ENCODE peak calls at places on chromosomes 1 and 21, in ten cellular contexts. One of them, this sample, is unnamed.

GRCh38 chr1:201217851-201218250 is 27.2 kb downstream of the IGFN1 start:
- DNase-seq in epithelial cell of esophagus: no peak
- DNase-seq in endodermal cell: peak; percentile 30
- DNase-seq in esophagus squamous epithelium: no peak
- DNase-seq in left ventricle myocardium inferior: no peak
- DNase-seq in psoas muscle: no peak
- DNase-seq in MM.1S: no peak
- DNase-seq in endothelial cell: no peak
- DNase-seq in A549: no peak
- DNase-seq in activated B cell treated with CpG ODN at 0.5 μM for 24 hours: no peak
- DNase-seq in this sample: no peak

GRCh38 chr1:245585252-245585959 is 430.6 kb downstream of the KIF26B start:
- DNase-seq in left ventricle myocardium inferior: no peak
- DNase-seq in activated B cell treated with CpG ODN at 0.5 μM for 24 hours: no peak
- DNase-seq in endodermal cell: no peak
- DNase-seq in esophagus squamous epithelium: no peak
- DNase-seq in endothelial cell: no peak
- DNase-seq in epithelial cell of esophagus: peak; percentile 9
- DNase-seq in MM.1S: no peak
- DNase-seq in psoas muscle: no peak
- DNase-seq in A549: peak; percentile 62
- DNase-seq in this sample: no peak

GRCh38 chr1:19081218-19081893 is 124.9 kb upstream of the IFFO2 start:
- DNase-seq in psoas muscle: peak; percentile 50
- DNase-seq in left ventricle myocardium inferior: no peak
- DNase-seq in endothelial cell: no peak
- DNase-seq in activated B cell treated with CpG ODN at 0.5 μM for 24 hours: no peak
- DNase-seq in esophagus squamous epithelium: no peak
- DNase-seq in MM.1S: no peak
- DNase-seq in A549: peak; percentile 69
- DNase-seq in endodermal cell: no peak
- DNase-seq in epithelial cell of esophagus: peak; percentile 53
- DNase-seq in this sample: peak; percentile 74

GRCh38 chr21:39579734-39580332 is 32.9 kb upstream of the B3GALT5 start:
- DNase-seq in A549: no peak
- DNase-seq in esophagus squamous epithelium: no peak
- DNase-seq in endothelial cell: no peak
- DNase-seq in epithelial cell of esophagus: no peak
- DNase-seq in psoas muscle: no peak
- DNase-seq in left ventricle myocardium inferior: no peak
- DNase-seq in MM.1S: no peak
- DNase-seq in activated B cell treated with CpG ODN at 0.5 μM for 24 hours: no peak
- DNase-seq in endodermal cell: no peak
- DNase-seq in this sample: no peak

GRCh38 chr1:112954945-112955677 is 885 bp downstream of the SLC16A1 start:
- DNase-seq in endothelial cell: peak; percentile 51
- DNase-seq in psoas muscle: peak; percentile 63
- DNase-seq in epithelial cell of esophagus: peak; percentile 75
- DNase-seq in A549: peak; percentile 66
- DNase-seq in esophagus squamous epithelium: no peak
- DNase-seq in MM.1S: peak; percentile 48
- DNase-seq in left ventricle myocardium inferior: peak; percentile 55
- DNase-seq in activated B cell treated with CpG ODN at 0.5 μM for 24 hours: no peak
- DNase-seq in endodermal cell: peak; percentile 92
- DNase-seq in this sample: peak; percentile 43

GRCh38 chr1:225509376-225509707 is 81.5 kb upstream of the LBR start:
- DNase-seq in psoas muscle: no peak
- DNase-seq in MM.1S: no peak
- DNase-seq in endothelial cell: no peak
- DNase-seq in A549: no peak
- DNase-seq in esophagus squamous epithelium: no peak
- DNase-seq in activated B cell treated with CpG ODN at 0.5 μM for 24 hours: no peak
- DNase-seq in left ventricle myocardium inferior: no peak
- DNase-seq in epithelial cell of esophagus: peak; percentile 9
- DNase-seq in endodermal cell: no peak
- DNase-seq in this sample: no peak

GRCh38 chr1:85047144-85047471 is 1.2 kb downstream of the MCOLN3 start:
- DNase-seq in A549: no peak
- DNase-seq in activated B cell treated with CpG ODN at 0.5 μM for 24 hours: no peak
- DNase-seq in epithelial cell of esophagus: no peak
- DNase-seq in esophagus squamous epithelium: no peak
- DNase-seq in left ventricle myocardium inferior: no peak
- DNase-seq in endothelial cell: no peak
- DNase-seq in MM.1S: no peak
- DNase-seq in psoas muscle: no peak
- DNase-seq in endodermal cell: no peak
- DNase-seq in this sample: no peak

GRCh38 chr1:117033149-117033548 is 27.0 kb upstream of the TTF2 start:
- DNase-seq in A549: no peak
- DNase-seq in endodermal cell: no peak
- DNase-seq in psoas muscle: no peak
- DNase-seq in MM.1S: no peak
- DNase-seq in activated B cell treated with CpG ODN at 0.5 μM for 24 hours: no peak
- DNase-seq in left ventricle myocardium inferior: no peak
- DNase-seq in esophagus squamous epithelium: no peak
- DNase-seq in epithelial cell of esophagus: no peak
- DNase-seq in endothelial cell: no peak
- DNase-seq in this sample: no peak

GRCh38 chr1:160400284-160400645 is at the start of gene VANGL2:
- DNase-seq in A549: peak; percentile 69
- DNase-seq in endodermal cell: peak; percentile 96
- DNase-seq in endothelial cell: peak; percentile 95
- DNase-seq in activated B cell treated with CpG ODN at 0.5 μM for 24 hours: peak; percentile 74
- DNase-seq in psoas muscle: peak; percentile 75
- DNase-seq in left ventricle myocardium inferior: peak; percentile 83
- DNase-seq in esophagus squamous epithelium: no peak
- DNase-seq in MM.1S: peak; percentile 5
- DNase-seq in epithelial cell of esophagus: peak; percentile 73
- DNase-seq in this sample: no peak

GRCh38 chr1:207868252-207868768 is 42.6 kb downstream of the CD34 start:
- DNase-seq in endodermal cell: peak; percentile 63
- DNase-seq in activated B cell treated with CpG ODN at 0.5 μM for 24 hours: peak; percentile 26
- DNase-seq in epithelial cell of esophagus: no peak
- DNase-seq in MM.1S: peak; percentile 47
- DNase-seq in left ventricle myocardium inferior: peak; percentile 29
- DNase-seq in endothelial cell: no peak
- DNase-seq in esophagus squamous epithelium: no peak
- DNase-seq in A549: no peak
- DNase-seq in psoas muscle: no peak
- DNase-seq in this sample: no peak

GRCh38 chr1:184276416-184276815 is 110.4 kb upstream of the C1orf21 start:
- DNase-seq in esophagus squamous epithelium: no peak
- DNase-seq in psoas muscle: no peak
- DNase-seq in endodermal cell: no peak
- DNase-seq in activated B cell treated with CpG ODN at 0.5 μM for 24 hours: no peak
- DNase-seq in endothelial cell: no peak
- DNase-seq in epithelial cell of esophagus: no peak
- DNase-seq in left ventricle myocardium inferior: no peak
- DNase-seq in A549: no peak
- DNase-seq in MM.1S: no peak
- DNase-seq in this sample: no peak

GRCh38 chr21:36450511-36450910 is 29.4 kb downstream of the CLDN14 start:
- DNase-seq in activated B cell treated with CpG ODN at 0.5 μM for 24 hours: no peak
- DNase-seq in MM.1S: no peak
- DNase-seq in A549: no peak
- DNase-seq in esophagus squamous epithelium: no peak
- DNase-seq in left ventricle myocardium inferior: no peak
- DNase-seq in psoas muscle: no peak
- DNase-seq in endothelial cell: no peak
- DNase-seq in epithelial cell of esophagus: peak; percentile 30
- DNase-seq in endodermal cell: no peak
- DNase-seq in this sample: no peak

GRCh38 chr1:6490181-6491075 is 1.0 kb downstream of the PLEKHG5 start:
- DNase-seq in psoas muscle: peak; percentile 54
- DNase-seq in A549: peak; percentile 77
- DNase-seq in endodermal cell: peak; percentile 96
- DNase-seq in esophagus squamous epithelium: no peak
- DNase-seq in left ventricle myocardium inferior: peak; percentile 66
- DNase-seq in epithelial cell of esophagus: peak; percentile 89
- DNase-seq in endothelial cell: peak; percentile 68
- DNase-seq in MM.1S: peak; percentile 81
- DNase-seq in activated B cell treated with CpG ODN at 0.5 μM for 24 hours: peak; percentile 43
- DNase-seq in this sample: no peak
- TF ChIP-seq CTCF in psoas muscle: no peak
- TF ChIP-seq CTCF in A549: no peak
- TF ChIP-seq CTCF in endodermal cell: peak; percentile 43
- TF ChIP-seq CTCF in esophagus squamous epithelium: no peak
- TF ChIP-seq CTCF in left ventricle myocardium inferior: peak; percentile 5
- TF ChIP-seq CTCF in epithelial cell of esophagus: no peak
- TF ChIP-seq CTCF in endothelial cell: peak; percentile 25
- TF ChIP-seq CTCF in MM.1S: no peak
- TF ChIP-seq CTCF in activated B cell treated with CpG ODN at 0.5 μM for 24 hours: no peak
- TF ChIP-seq CTCF in this sample: peak; percentile 37

DNA sequence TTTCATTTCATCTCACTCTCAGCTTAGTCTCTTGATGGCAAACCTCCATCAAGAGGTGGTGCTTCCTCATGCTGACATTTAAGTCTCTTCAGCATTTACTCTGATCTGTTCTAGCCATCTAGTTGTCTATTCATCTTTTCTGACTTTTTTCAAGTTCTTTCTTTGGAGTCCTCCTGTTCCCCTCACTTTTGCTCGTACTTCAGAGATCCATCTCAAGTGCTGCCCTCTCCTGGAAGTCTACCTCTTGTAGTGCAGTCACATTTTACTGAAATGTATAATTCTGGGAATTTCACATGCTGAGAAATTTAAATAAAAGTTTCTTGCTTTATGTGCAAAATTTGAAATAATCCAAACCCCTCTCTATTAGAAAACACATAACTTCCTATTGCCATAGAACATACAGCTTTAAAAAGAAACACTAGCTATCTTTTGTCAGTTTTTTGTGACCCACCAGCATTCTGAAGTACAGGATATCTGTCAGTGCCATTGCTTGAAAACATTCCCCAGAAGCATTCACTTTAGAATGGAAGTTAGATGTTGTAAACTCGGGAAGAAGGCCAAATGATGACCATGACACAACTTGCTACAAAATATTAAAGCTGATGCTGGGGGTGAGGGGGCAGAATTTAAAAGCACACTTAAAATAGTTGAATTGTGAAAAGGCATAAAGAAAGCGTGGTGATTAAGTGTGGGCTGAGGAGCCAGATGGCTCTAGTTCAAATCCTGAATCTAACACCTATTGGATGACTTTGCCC is 21.9 kb downstream of the RLF start:
- DNase-seq in left ventricle myocardium inferior: no peak
- DNase-seq in MM.1S: no peak
- DNase-seq in esophagus squamous epithelium: no peak
- DNase-seq in endothelial cell: peak; percentile 37
- DNase-seq in activated B cell treated with CpG ODN at 0.5 μM for 24 hours: no peak
- DNase-seq in A549: peak; percentile 39
- DNase-seq in endodermal cell: peak; percentile 55
- DNase-seq in epithelial cell of esophagus: peak; percentile 34
- DNase-seq in psoas muscle: no peak
- DNase-seq in this sample: no peak
- TF ChIP-seq CTCF in left ventricle myocardium inferior: peak; percentile 39
- TF ChIP-seq CTCF in MM.1S: peak; percentile 19
- TF ChIP-seq CTCF in esophagus squamous epithelium: peak; percentile 27
- TF ChIP-seq CTCF in endothelial cell: peak; percentile 41
- TF ChIP-seq CTCF in activated B cell treated with CpG ODN at 0.5 μM for 24 hours: no peak
- TF ChIP-seq CTCF in A549: peak; percentile 45
- TF ChIP-seq CTCF in endodermal cell: peak; percentile 81
- TF ChIP-seq CTCF in epithelial cell of esophagus: peak; percentile 44
- TF ChIP-seq CTCF in psoas muscle: no peak
- TF ChIP-seq CTCF in this sample: peak; percentile 16

GRCh38 chr1:153339802-153340201 is 8.8 kb downstream of the PGLYRP4 start:
- DNase-seq in epithelial cell of esophagus: no peak
- DNase-seq in esophagus squamous epithelium: no peak
- DNase-seq in MM.1S: no peak
- DNase-seq in psoas muscle: no peak
- DNase-seq in endothelial cell: no peak
- DNase-seq in endodermal cell: no peak
- DNase-seq in A549: no peak
- DNase-seq in left ventricle myocardium inferior: no peak
- DNase-seq in activated B cell treated with CpG ODN at 0.5 μM for 24 hours: no peak
- DNase-seq in this sample: no peak
- TF ChIP-seq CTCF in epithelial cell of esophagus: no peak
- TF ChIP-seq CTCF in esophagus squamous epithelium: no peak
- TF ChIP-seq CTCF in MM.1S: no peak
- TF ChIP-seq CTCF in psoas muscle: no peak
- TF ChIP-seq CTCF in endothelial cell: no peak
- TF ChIP-seq CTCF in endodermal cell: no peak
- TF ChIP-seq CTCF in A549: no peak
- TF ChIP-seq CTCF in left ventricle myocardium inferior: no peak
- TF ChIP-seq CTCF in activated B cell treated with CpG ODN at 0.5 μM for 24 hours: no peak
- TF ChIP-seq CTCF in this sample: no peak

DNA sequence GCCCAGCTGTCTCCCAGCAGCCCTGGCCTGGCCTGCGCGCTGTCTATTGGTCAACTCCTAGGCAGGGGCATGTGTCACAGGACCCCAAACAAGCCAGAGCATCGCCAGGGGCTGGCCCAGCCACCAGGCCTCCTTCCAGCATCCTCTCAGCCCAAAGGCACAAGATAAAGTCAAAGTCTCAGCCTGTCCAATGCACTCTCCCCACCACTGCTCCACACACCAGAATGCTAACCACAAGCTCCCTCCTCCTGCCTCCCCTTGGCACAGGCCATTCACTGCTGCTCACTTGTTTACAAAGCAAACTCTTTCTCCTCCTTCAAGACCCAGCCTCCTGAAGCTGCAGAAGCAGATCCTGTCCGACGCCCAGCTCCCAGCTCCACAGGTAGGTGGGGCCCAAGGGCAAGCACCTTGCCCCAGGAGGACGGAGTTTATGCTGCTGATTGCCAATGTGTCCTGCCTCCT is 133.4 kb downstream of the DMRTB1 start:
- DNase-seq in esophagus squamous epithelium: no peak
- DNase-seq in epithelial cell of esophagus: peak; percentile 36
- DNase-seq in psoas muscle: no peak
- DNase-seq in endodermal cell: peak; percentile 86
- DNase-seq in endothelial cell: no peak
- DNase-seq in left ventricle myocardium inferior: no peak
- DNase-seq in MM.1S: no peak
- DNase-seq in activated B cell treated with CpG ODN at 0.5 μM for 24 hours: no peak
- DNase-seq in A549: peak; percentile 10
- DNase-seq in this sample: no peak
- TF ChIP-seq CTCF in esophagus squamous epithelium: peak; percentile 18
- TF ChIP-seq CTCF in epithelial cell of esophagus: peak; percentile 33
- TF ChIP-seq CTCF in psoas muscle: no peak
- TF ChIP-seq CTCF in endodermal cell: peak; percentile 71
- TF ChIP-seq CTCF in endothelial cell: no peak
- TF ChIP-seq CTCF in left ventricle myocardium inferior: no peak
- TF ChIP-seq CTCF in MM.1S: no peak
- TF ChIP-seq CTCF in activated B cell treated with CpG ODN at 0.5 μM for 24 hours: no peak
- TF ChIP-seq CTCF in A549: no peak
- TF ChIP-seq CTCF in this sample: no peak

DNA sequence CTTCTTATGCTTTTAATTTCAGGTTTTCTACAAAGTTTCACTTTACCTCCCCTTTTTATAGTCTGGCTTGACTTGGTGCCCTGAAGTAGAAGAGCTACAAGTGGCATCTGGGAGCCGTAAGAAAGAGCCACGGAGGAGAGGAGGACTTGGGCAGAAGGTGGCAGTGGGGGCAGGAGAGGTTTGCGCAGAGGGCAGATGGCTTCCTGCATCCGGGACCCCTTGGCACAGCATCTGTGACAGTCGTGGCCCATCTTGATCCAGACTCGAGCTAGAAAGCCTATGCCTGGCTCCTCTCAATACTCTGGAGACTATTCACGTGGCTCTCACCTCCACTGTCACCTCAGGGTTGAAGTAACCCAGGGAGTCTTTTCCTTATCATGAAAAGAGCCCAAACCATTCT is 169.1 kb downstream of the DYRK1A start:
- DNase-seq in A549: no peak
- DNase-seq in epithelial cell of esophagus: no peak
- DNase-seq in endothelial cell: no peak
- DNase-seq in psoas muscle: no peak
- DNase-seq in left ventricle myocardium inferior: no peak
- DNase-seq in esophagus squamous epithelium: no peak
- DNase-seq in MM.1S: no peak
- DNase-seq in endodermal cell: no peak
- DNase-seq in activated B cell treated with CpG ODN at 0.5 μM for 24 hours: no peak
- DNase-seq in this sample: no peak
- TF ChIP-seq CTCF in A549: no peak
- TF ChIP-seq CTCF in epithelial cell of esophagus: no peak
- TF ChIP-seq CTCF in endothelial cell: no peak
- TF ChIP-seq CTCF in psoas muscle: no peak
- TF ChIP-seq CTCF in left ventricle myocardium inferior: no peak
- TF ChIP-seq CTCF in esophagus squamous epithelium: no peak
- TF ChIP-seq CTCF in MM.1S: no peak
- TF ChIP-seq CTCF in endodermal cell: no peak
- TF ChIP-seq CTCF in activated B cell treated with CpG ODN at 0.5 μM for 24 hours: no peak
- TF ChIP-seq CTCF in this sample: no peak